ENCODE peak calls at places on chromosome 6, in four cellular contexts. Y is GM10248; K is heart right ventricle; I is CD8-positive, alpha-beta T cell. W is an unnamed sample.

GRCh38 chr6:3696525-3696924 is 55.0 kb downstream of the PXDC1 start:
- DNase-seq in Y (no peak), K (no peak), I (no peak), W (no peak)

GRCh38 chr6:26183581-26184408 is 96.6 kb downstream of the HFE start:
- DNase-seq in Y (peak; percentile 52), K (peak; percentile 63), I (peak; percentile 57), W (peak; percentile 50)

GRCh38 chr6:3734023-3734422 is 17.5 kb downstream of the PXDC1 start:
- DNase-seq in Y (no peak), K (no peak), I (no peak), W (no peak)

GRCh38 chr6:122452509-122452908 is 19.1 kb downstream of the SERINC1 start:
- DNase-seq in Y (no peak), K (no peak), I (no peak), W (no peak)

GRCh38 chr6:107550241-107550840 is 60.4 kb downstream of the SOBP start:
- DNase-seq in Y (no peak), K (no peak), I (no peak), W (no peak)

GRCh38 chr6:139981810-139982550 is 607.5 kb upstream of the CITED2 start:
- DNase-seq in Y (no peak), K (peak; percentile 40), I (no peak), W (no peak)

GRCh38 chr6:31797607-31798006 is 2.1 kb upstream of the VARS1 start:
- DNase-seq in Y (no peak), K (no peak), I (peak; percentile 44), W (no peak)

GRCh38 chr6:142014515-142014914 is 118.2 kb upstream of the GJE1 start:
- DNase-seq in Y (no peak), K (no peak), I (no peak), W (no peak)

GRCh38 chr6:157019733-157020132 is 242.6 kb downstream of the ARID1B start:
- DNase-seq in Y (no peak), K (no peak), I (no peak), W (no peak)

GRCh38 chr6:35980991-35981645 is 43.3 kb downstream of the SLC26A8 start:
- DNase-seq in Y (no peak), K (no peak), I (no peak), W (no peak)

GRCh38 chr6:133948472-133948871 is 4.6 kb upstream of the TBPL1 start:
- DNase-seq in Y (no peak), K (no peak), I (no peak), W (no peak)

GRCh38 chr6:107314644-107315043 is 144.7 kb downstream of the PDSS2 start:
- DNase-seq in Y (no peak), K (no peak), I (no peak), W (no peak)

GRCh38 chr6:16316741-16317251 is 78.4 kb downstream of the GMPR start:
- DNase-seq in Y (peak; percentile 53), K (no peak), I (peak; percentile 57), W (peak; percentile 20)

GRCh38 chr6:149862901-149863595 is 1.1 kb downstream of the LRP11 start:
- DNase-seq in Y (peak; percentile 34), K (peak; percentile 71), I (no peak), W (peak; percentile 26)

GRCh38 chr6:47737406-47737805 is 39.0 kb downstream of the ADGRF4 start:
- DNase-seq in Y (no peak), K (peak; percentile 11), I (no peak), W (no peak)

GRCh38 chr6:43644940-43645612 is at the start of gene RSPH9:
- DNase-seq in Y (peak; percentile 81), K (peak; percentile 61), I (peak; percentile 69), W (peak; percentile 46)

GRCh38 chr6:16705403-16705993 is 55.8 kb downstream of the ATXN1 start:
- DNase-seq in Y (no peak), K (no peak), I (no peak), W (no peak)

GRCh38 chr6:393391-394221 is 2.1 kb downstream of the IRF4 start:
- DNase-seq in Y (peak; percentile 21), K (no peak), I (no peak), W (no peak)

GRCh38 chr6:35080821-35081425 is 60.2 kb downstream of the TCP11 start:
- DNase-seq in Y (no peak), K (no peak), I (no peak), W (peak; percentile 10)

GRCh38 chr6:70180904-70181599 is 121.8 kb downstream of the COL9A1 start:
- DNase-seq in Y (no peak), K (no peak), I (no peak), W (no peak)

GRCh38 chr6:124958759-124959354 is 3.4 kb upstream of the RNF217 start:
- DNase-seq in Y (no peak), K (no peak), I (no peak), W (no peak)

GRCh38 chr6:161244725-161245124 is 29.1 kb downstream of the AGPAT4 start:
- DNase-seq in Y (no peak), K (no peak), I (no peak), W (no peak)

GRCh38 chr6:161246725-161247124 is 27.1 kb downstream of the AGPAT4 start:
- DNase-seq in Y (no peak), K (no peak), I (no peak), W (no peak)

GRCh38 chr6:161242113-161242512 is 31.7 kb downstream of the AGPAT4 start:
- DNase-seq in Y (no peak), K (no peak), I (no peak), W (peak; percentile 69)

GRCh38 chr6:161245363-161245762 is 28.5 kb downstream of the AGPAT4 start:
- DNase-seq in Y (no peak), K (no peak), I (no peak), W (no peak)

GRCh38 chr6:161242779-161243693 is 30.8 kb downstream of the AGPAT4 start:
- DNase-seq in Y (no peak), K (no peak), I (peak; percentile 76), W (peak; percentile 90)
- TF ChIP-seq CTCF in Y (no peak), K (no peak), I (no peak), W (peak; percentile 16)

GRCh38 chr6:137202078-137202477 is 17.1 kb downstream of the IFNGR1 start:
- DNase-seq in Y (no peak), K (no peak), I (no peak), W (no peak)
- TF ChIP-seq CTCF in Y (peak; percentile 5), K (peak; percentile 16), I (no peak), W (no peak)

DNA sequence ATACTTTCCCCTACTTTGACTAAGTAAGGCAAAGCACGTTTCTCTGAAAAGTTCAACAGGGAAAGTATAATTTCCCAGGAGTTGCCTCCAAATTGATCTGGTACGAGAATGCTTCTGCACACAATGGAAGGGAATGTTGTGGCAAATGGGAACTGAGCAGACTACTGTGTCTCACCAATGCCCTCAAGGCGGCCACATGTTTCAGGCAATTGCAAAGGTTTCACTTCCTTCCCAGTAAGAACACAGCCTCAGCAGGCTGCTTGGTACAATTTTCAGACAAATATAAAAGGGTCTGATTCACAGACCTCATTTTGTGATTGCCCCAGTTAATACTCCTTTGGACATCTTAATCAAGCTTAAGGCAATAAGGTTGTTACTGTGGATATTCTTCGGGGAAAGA is 71.2 kb downstream of the KIAA0319 start:
- DNase-seq in Y (peak; percentile 55), K (no peak), I (no peak), W (no peak)
- TF ChIP-seq CTCF in Y (no peak), K (no peak), I (no peak), W (no peak)

GRCh38 chr6:116060572-116061283 is at the start of gene FRK:
- DNase-seq in Y (no peak), K (peak; percentile 13), I (no peak), W (no peak)
- TF ChIP-seq CTCF in Y (no peak), K (no peak), I (no peak), W (no peak)

GRCh38 chr6:98039876-98040605 is 757.0 kb upstream of the MMS22L start:
- DNase-seq in Y (no peak), K (no peak), I (no peak), W (no peak)
- TF ChIP-seq CTCF in Y (peak; percentile 8), K (no peak), I (no peak), W (no peak)

GRCh38 chr6:137159912-137160311 is 13.5 kb downstream of the IL22RA2 start:
- DNase-seq in Y (no peak), K (no peak), I (no peak), W (no peak)

GRCh38 chr6:137156650-137157049 is 16.8 kb downstream of the IL22RA2 start:
- DNase-seq in Y (no peak), K (no peak), I (no peak), W (no peak)

GRCh38 chr6:137157601-137158000 is 15.8 kb downstream of the IL22RA2 start:
- DNase-seq in Y (no peak), K (no peak), I (no peak), W (no peak)

GRCh38 chr6:137160763-137161162 is 12.7 kb downstream of the IL22RA2 start:
- DNase-seq in Y (no peak), K (no peak), I (no peak), W (no peak)

DNA sequence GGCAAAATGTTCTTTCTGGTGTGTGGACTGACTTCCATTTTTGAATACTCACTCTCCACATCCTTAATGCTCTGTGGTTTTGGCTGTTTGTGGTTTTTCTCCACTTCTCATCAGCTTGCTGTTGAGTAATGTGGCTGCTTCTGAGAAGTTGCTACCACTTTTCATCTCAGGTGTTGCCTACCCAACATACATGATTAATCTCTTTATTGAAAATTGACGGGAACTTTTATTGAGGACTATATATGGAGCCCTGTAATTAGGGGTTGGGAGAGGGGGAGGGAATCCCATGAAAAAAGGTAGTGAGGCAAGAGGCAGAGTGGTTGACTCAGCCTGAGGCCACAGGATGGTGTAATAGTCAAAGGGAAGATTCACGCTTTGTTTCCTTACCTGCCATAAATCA is 17.6 kb downstream of the IL22RA2 start:
- DNase-seq in Y (peak; percentile 26), K (no peak), I (peak; percentile 21), W (no peak)
- TF ChIP-seq CTCF in Y (no peak), K (no peak), I (no peak), W (no peak)

GRCh38 chr6:120764312-120764711 is 570.0 kb downstream of the TBC1D32 start:
- DNase-seq in Y (no peak), K (no peak), I (no peak), W (no peak)
- TF ChIP-seq CTCF in Y (no peak), K (no peak), I (no peak), W (no peak)

GRCh38 chr6:90294989-90295853 is 1.4 kb downstream of the BACH2 start:
- DNase-seq in Y (peak; percentile 37), K (peak; percentile 42), I (peak; percentile 73), W (peak; percentile 73)
- TF ChIP-seq CTCF in Y (peak; percentile 16), K (no peak), I (no peak), W (no peak)